ENCODE peak calls at places on chromosomes 4 and X, in eight cellular contexts. A is IMR-90, B is mucosa of descending colon, R is upper lobe of left lung, V is suprapubic skin, F is K562, Y is mammary epithelial cell, U is cardiac muscle cell. O is an unnamed sample. For H3K36me3, the result is how much of the 10 kb centered on the place peaks cover.

GRCh38 chrX:121851033-121851432 is 803.6 kb downstream of the GLUD2 start:
- DNase-seq in A (no peak), B (no peak), R (no peak), V (no peak), F (peak), Y (peak), U (no peak), O (no peak)

GRCh38 chr4:182880387-182881356 is 36.5 kb downstream of the DCTD start:
- DNase-seq in A (peak), B (no peak), R (no peak), V (no peak), F (no peak), Y (peak), U (no peak), O (no peak)

GRCh38 chrX:70769659-70770232 is 138.8 kb downstream of the TEX11 start:
- DNase-seq in A (peak), B (no peak), R (no peak), V (no peak), F (peak), Y (no peak), U (no peak), O (no peak)

GRCh38 chr4:153764611-153765368 is 5.0 kb upstream of the RNF175 start:
- DNase-seq in A (no peak), B (no peak), R (no peak), V (no peak), F (no peak), Y (no peak), U (no peak), O (no peak)

GRCh38 chr4:7213802-7214201 is 21.5 kb downstream of the SORCS2 start:
- DNase-seq in A (no peak), B (no peak), R (no peak), V (no peak), F (no peak), Y (no peak), U (no peak), O (no peak)

GRCh38 chr4:4504783-4505182 is 37.1 kb downstream of the STX18 start:
- DNase-seq in A (no peak), B (no peak), R (no peak), V (no peak), F (no peak), Y (no peak), U (no peak), O (no peak)

GRCh38 chrX:16745102-16745501 is 25.7 kb downstream of the SYAP1 start:
- DNase-seq in A (no peak), B (no peak), R (no peak), V (no peak), F (no peak), Y (no peak), U (no peak), O (no peak)

GRCh38 chr4:150342945-150343344 is 239.0 kb upstream of the MAB21L2 start:
- DNase-seq in A (no peak), B (no peak), R (no peak), V (no peak), F (no peak), Y (peak), U (peak), O (no peak)

GRCh38 chr4:138348055-138348454 is 105.9 kb upstream of the SLC7A11 start:
- DNase-seq in A (peak), B (no peak), R (no peak), V (no peak), F (no peak), Y (peak), U (no peak), O (no peak)

GRCh38 chr4:140242357-140243284 is 88.6 kb upstream of the MAML3 start:
- DNase-seq in A (no peak), B (no peak), R (no peak), V (no peak), F (no peak), Y (no peak), U (no peak), O (no peak)

GRCh38 chr4:188433916-188434315 is 294.7 kb downstream of the TRIML1 start:
- DNase-seq in A (peak), B (no peak), R (no peak), V (no peak), F (no peak), Y (no peak), U (no peak), O (no peak)

GRCh38 chr4:183099537-183100297 is 660 bp downstream of the WWC2 start:
- DNase-seq in A (no peak), B (peak), R (peak), V (no peak), F (peak), Y (peak), U (peak), O (no peak)

GRCh38 chr4:38412137-38412536 is 251.9 kb upstream of the KLF3 start:
- DNase-seq in A (no peak), B (peak), R (no peak), V (no peak), F (no peak), Y (no peak), U (no peak), O (no peak)

GRCh38 chr4:146222313-146222712 is 8.0 kb downstream of the REELD1 start:
- DNase-seq in A (peak), B (no peak), R (no peak), V (no peak), F (no peak), Y (peak), U (peak), O (no peak)

GRCh38 chr4:171846232-171846631 is 33.0 kb downstream of the GALNTL6 start:
- DNase-seq in A (no peak), B (peak), R (no peak), V (no peak), F (peak), Y (peak), U (peak), O (no peak)

GRCh38 chrX:79107891-79108718 is 36.4 kb upstream of the GPR174 start:
- DNase-seq in A (no peak), B (no peak), R (no peak), V (no peak), F (no peak), Y (no peak), U (no peak), O (no peak)

GRCh38 chr4:1202526-1203378 is 30.4 kb upstream of the SPON2 start:
- DNase-seq in A (no peak), B (peak), R (peak), V (peak), F (no peak), Y (no peak), U (no peak), O (no peak)

GRCh38 chr4:144189121-144189520 is 48.6 kb upstream of the GYPA start:
- DNase-seq in A (no peak), B (no peak), R (no peak), V (no peak), F (no peak), Y (no peak), U (no peak), O (no peak)

GRCh38 chr4:153294631-153295030 is 49.9 kb upstream of the MND1 start:
- DNase-seq in A (peak), B (no peak), R (no peak), V (no peak), F (no peak), Y (peak), U (no peak), O (no peak)

GRCh38 chrX:9859711-9860555 is 73.7 kb downstream of the SHROOM2 start:
- DNase-seq in A (peak), B (no peak), R (no peak), V (no peak), F (no peak), Y (no peak), U (no peak), O (no peak)

GRCh38 chr4:102263024-102263787 is 82.1 kb downstream of the SLC39A8 start:
- DNase-seq in A (peak), B (no peak), R (no peak), V (no peak), F (peak), Y (peak), U (peak), O (no peak)

GRCh38 chr4:7845493-7846124 is 94.1 kb downstream of the AFAP1 start:
- DNase-seq in A (no peak), B (no peak), R (no peak), V (no peak), F (no peak), Y (no peak), U (no peak), O (no peak)

GRCh38 chr4:66489783-66490452 is 819.6 kb upstream of the EPHA5 start:
- DNase-seq in A (peak), B (no peak), R (no peak), V (no peak), F (no peak), Y (peak), U (no peak), O (no peak)

GRCh38 chrX:68684291-68684918 is 36.9 kb downstream of the STARD8 start:
- DNase-seq in A (no peak), B (no peak), R (peak), V (no peak), F (peak), Y (no peak), U (no peak), O (no peak)

GRCh38 chrX:154412468-154412867 is 1.1 kb downstream of the TAFAZZIN start:
- DNase-seq in A (no peak), B (peak), R (no peak), V (no peak), F (no peak), Y (no peak), U (no peak), O (no peak)

GRCh38 chr4:5021546-5021945 is 2.3 kb upstream of the CYTL1 start:
- DNase-seq in A (no peak), B (no peak), R (no peak), V (no peak), F (no peak), Y (no peak), U (no peak), O (no peak)

GRCh38 chr4:84691170-84691691 is 108.3 kb downstream of the CDS1 start:
- DNase-seq in A (peak), B (no peak), R (no peak), V (no peak), F (peak), Y (peak), U (no peak), O (no peak)

GRCh38 chr4:69828828-69829227 is 31.1 kb downstream of the SULT1E1 start:
- DNase-seq in A (no peak), B (no peak), R (no peak), V (no peak), F (no peak), Y (no peak), U (no peak), O (no peak)

GRCh38 chrX:44585866-44586265 is 43.2 kb upstream of the FUNDC1 start:
- DNase-seq in A (no peak), B (no peak), R (no peak), V (no peak), F (no peak), Y (no peak), U (no peak), O (no peak)

GRCh38 chr4:158817562-158818370 is 48.9 kb downstream of the FNIP2 start:
- DNase-seq in A (no peak), B (no peak), R (no peak), V (no peak), F (no peak), Y (no peak), U (no peak), O (no peak)

GRCh38 chr4:96103086-96103485 is 263.2 kb downstream of the PDHA2 start:
- DNase-seq in A (no peak), B (no peak), R (no peak), V (no peak), F (peak), Y (peak), U (peak), O (no peak)

GRCh38 chr4:113636438-113636818 is 125.1 kb downstream of the CAMK2D start:
- DNase-seq in A (no peak), B (no peak), R (no peak), V (no peak), F (no peak), Y (no peak), U (no peak), O (no peak)

GRCh38 chr4:182944484-182945227 is 27.5 kb upstream of the DCTD start:
- DNase-seq in A (no peak), B (no peak), R (no peak), V (no peak), F (no peak), Y (no peak), U (no peak), O (no peak)

GRCh38 chr4:47606482-47606881 is 121.4 kb downstream of the ATP10D start:
- DNase-seq in A (no peak), B (no peak), R (no peak), V (no peak), F (no peak), Y (no peak), U (no peak), O (no peak)

GRCh38 chr4:73730292-73730691 is 10.1 kb upstream of the CXCL8 start:
- DNase-seq in A (no peak), B (no peak), R (no peak), V (no peak), F (no peak), Y (no peak), U (no peak), O (no peak)

GRCh38 chr4:114078636-114079035 is 99.2 kb upstream of the ARSJ start:
- DNase-seq in A (peak), B (no peak), R (no peak), V (no peak), F (no peak), Y (no peak), U (no peak), O (no peak)

GRCh38 chr4:36081185-36081584 is 163.1 kb downstream of the ARAP2 start:
- DNase-seq in A (no peak), B (no peak), R (no peak), V (no peak), F (no peak), Y (no peak), U (no peak), O (no peak)

DNA sequence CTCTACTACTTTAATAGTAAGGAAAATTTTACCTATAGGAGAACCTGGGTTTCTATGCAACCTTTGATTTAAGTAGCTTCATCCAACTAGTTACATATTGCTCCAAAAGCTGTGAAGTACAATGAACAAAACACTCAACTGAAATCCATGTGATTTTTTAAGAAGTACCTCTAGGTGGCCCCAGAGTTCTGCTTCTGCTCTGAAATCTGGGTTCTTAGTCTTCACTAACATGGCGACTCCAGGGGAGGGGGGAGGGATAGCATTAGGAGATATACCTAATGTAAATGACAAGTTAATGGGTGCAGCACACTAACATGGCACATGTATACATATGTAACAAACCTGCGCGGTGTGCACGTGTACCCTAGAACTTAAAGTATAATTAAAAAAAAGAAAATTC is 73.4 kb upstream of the MAGEB2 start:
- DNase-seq in A (peak), B (no peak), R (no peak), V (no peak), F (peak), Y (peak), U (peak), O (no peak)
- TF ChIP-seq CTCF in A (peak), B (no peak), R (no peak), V (no peak), F (peak), Y (peak), U (peak), O (peak)

GRCh38 chrX:21972046-21972445 is 31.5 kb downstream of the SMS start:
- DNase-seq in A (no peak), B (no peak), R (no peak), V (no peak), F (no peak), Y (no peak), U (no peak), O (no peak)
- H3K36me3 ChIP-seq in A (under half), B (under half), R (under half), V (under half), F (half or more), Y (under half), U (under half), O (under half)

GRCh38 chr4:14977836-14978235 is 24.4 kb upstream of the CPEB2 start:
- DNase-seq in A (no peak), B (no peak), R (no peak), V (no peak), F (no peak), Y (no peak), U (no peak), O (no peak)
- TF ChIP-seq CTCF in A (no peak), B (no peak), R (no peak), V (no peak), F (no peak), Y (no peak), U (no peak), O (no peak)

DNA sequence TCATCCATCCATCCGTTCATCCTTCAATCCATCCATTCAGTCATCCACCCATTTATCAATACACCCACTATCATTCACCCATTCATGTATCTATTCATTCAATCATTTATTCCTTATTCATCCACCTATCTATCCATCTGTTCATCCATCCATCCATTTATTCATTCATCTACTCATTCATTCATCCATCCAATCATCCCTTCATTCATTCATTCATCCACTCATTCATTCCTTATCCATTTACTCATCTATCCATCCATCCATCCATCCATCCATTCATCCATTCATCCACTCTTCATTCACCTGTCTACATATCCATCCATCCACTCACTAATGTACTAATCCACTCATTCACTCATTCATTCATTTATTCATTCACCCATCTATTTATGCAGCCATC is 9.5 kb downstream of the P2RY8 start:
- DNase-seq in A (no peak), B (no peak), R (no peak), V (no peak), F (no peak), Y (no peak), U (no peak), O (no peak)
- H3K36me3 ChIP-seq in A (under half), B (under half), R (under half), V (under half), F (under half), Y (under half), U (under half), O (under half)

DNA sequence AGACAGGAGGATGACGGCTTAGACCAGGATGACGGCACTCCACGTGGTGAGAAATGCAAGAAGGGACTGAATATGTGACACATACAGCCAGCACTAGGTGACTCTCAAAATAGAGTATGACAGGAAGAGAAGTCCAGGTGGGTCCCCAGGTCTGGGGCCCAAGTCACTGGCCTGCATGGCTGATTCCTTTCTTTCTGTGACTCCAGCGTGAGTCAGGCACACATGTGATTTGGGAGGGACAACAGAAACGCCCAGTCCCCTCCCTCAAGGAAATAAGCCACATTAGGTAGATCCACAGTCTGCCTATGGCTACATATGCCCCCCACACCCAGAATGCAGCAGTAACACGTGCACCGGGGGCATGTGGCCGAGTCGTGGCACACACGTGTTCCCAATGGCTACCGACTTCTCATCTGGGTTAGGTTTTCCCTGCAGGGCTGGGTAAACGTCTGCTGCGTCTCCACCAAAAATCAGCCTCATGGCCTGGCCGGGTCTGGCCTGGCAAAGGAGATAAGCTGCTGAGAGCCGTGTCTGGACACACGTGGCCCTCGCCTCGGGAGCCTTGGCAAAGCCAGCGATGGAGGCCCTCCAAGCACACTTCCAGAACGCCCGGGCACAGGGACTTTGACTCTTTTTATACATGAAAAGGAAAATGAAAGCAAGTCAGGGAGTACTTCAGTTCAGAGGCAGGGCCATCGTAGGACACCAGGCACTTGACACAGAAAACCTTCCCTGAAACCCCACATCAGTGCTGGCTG is 19.3 kb downstream of the SEL1L3 start:
- DNase-seq in A (no peak), B (peak), R (peak), V (no peak), F (no peak), Y (no peak), U (no peak), O (no peak)
- TF ChIP-seq CTCF in A (no peak), B (no peak), R (no peak), V (no peak), F (no peak), Y (no peak), U (no peak), O (no peak)

GRCh38 chrX:102963955-102964354 is 26.9 kb downstream of the RAB40AL start:
- DNase-seq in A (no peak), B (no peak), R (no peak), V (no peak), F (no peak), Y (no peak), U (no peak), O (no peak)
- H3K36me3 ChIP-seq in A (under half), B (under half), R (under half), V (under half), F (under half), Y (under half), U (under half), O (under half)

O was measured in thoracic aorta.